ENCODE peak calls at places on chromosome 7, in ten cellular contexts. L, F, A, H, P, Z, J, K, M and U are unnamed samples.

GRCh38 chr7:18151419-18151818 is 123.8 kb upstream of the PRPS1L1 start:
- DNase-seq in K (peak), M (no peak), J (peak), H (no peak), A (no peak), Z (no peak), F (no peak), P (no peak), L (no peak), U (no peak)

GRCh38 chr7:7732566-7733290 is 14.3 kb upstream of the RPA3 start:
- DNase-seq in J (peak), A (no peak), P (peak), M (peak), K (no peak), F (no peak), H (no peak), Z (no peak), L (no peak), U (no peak)

GRCh38 chr7:112025556-112025955 is 180.6 kb downstream of the DOCK4 start:
- DNase-seq in H (no peak), K (no peak), M (no peak), F (no peak), J (no peak), A (no peak), P (no peak), Z (no peak), L (no peak), U (no peak)

GRCh38 chr7:41255716-41256115 is 447.2 kb downstream of the INHBA start:
- DNase-seq in J (no peak), P (no peak), H (no peak), F (no peak), A (no peak), L (no peak), M (no peak), Z (no peak), K (no peak), U (no peak)

GRCh38 chr7:47358357-47358756 is 223.6 kb downstream of the TNS3 start:
- DNase-seq in Z (no peak), P (no peak), A (no peak), M (no peak), K (no peak), J (no peak), H (no peak), L (no peak), F (no peak), U (no peak)

GRCh38 chr7:66847879-66848810 is 72.9 kb upstream of the TMEM248 start:
- DNase-seq in P (peak), J (peak), H (no peak), A (no peak), M (peak), Z (no peak), K (peak), L (no peak), F (no peak), U (no peak)

GRCh38 chr7:11524476-11525398 is 307.3 kb downstream of the THSD7A start:
- DNase-seq in L (no peak), H (no peak), K (no peak), Z (no peak), M (no peak), F (no peak), P (no peak), A (no peak), J (no peak), U (no peak)

GRCh38 chr7:39919646-39920045 is 30.4 kb upstream of the CDK13 start:
- DNase-seq in J (no peak), M (no peak), L (no peak), A (no peak), H (no peak), K (no peak), P (no peak), Z (no peak), F (no peak), U (no peak)

GRCh38 chr7:3559178-3559765 is 258.2 kb downstream of the SDK1 start:
- DNase-seq in A (no peak), K (peak), Z (no peak), L (peak), H (no peak), M (peak), P (no peak), J (peak), F (no peak), U (peak)

GRCh38 chr7:30371321-30371720 is 86.9 kb downstream of the ZNRF2 start:
- DNase-seq in A (no peak), M (no peak), K (no peak), Z (no peak), J (no peak), H (no peak), F (no peak), L (no peak), P (no peak), U (no peak)

GRCh38 chr7:51640851-51641250 is 324.2 kb upstream of the COBL start:
- DNase-seq in P (no peak), K (no peak), H (no peak), A (no peak), L (no peak), F (no peak), M (no peak), Z (no peak), J (no peak), U (no peak)